ENCODE peak calls at places on chromosome 19, in five cellular contexts. H, O, G, D and E are unnamed samples.

GRCh38 chr19:18156841-18157464 is 4.0 kb downstream of the PIK3R2 start:
- DNase-seq in H (no peak), O (no peak), G (peak; percentile 40), D (peak; percentile 61), E (peak; percentile 89)

GRCh38 chr19:35715981-35716734 is 1.6 kb upstream of the KMT2B start:
- DNase-seq in H (peak; percentile 41), O (peak; percentile 17), G (peak; percentile 33), D (peak; percentile 71), E (peak; percentile 80)

GRCh38 chr19:8137425-8137824 is 12.0 kb downstream of the FBN3 start:
- DNase-seq in H (no peak), O (no peak), G (no peak), D (no peak), E (no peak)

GRCh38 chr19:37309834-37310575 is 60.9 kb upstream of the ZNF527 start:
- DNase-seq in H (peak; percentile 64), O (no peak), G (no peak), D (no peak), E (peak; percentile 25)

GRCh38 chr19:4140237-4140711 is 13.2 kb upstream of the CREB3L3 start:
- DNase-seq in H (peak; percentile 94), O (peak; percentile 88), G (peak; percentile 64), D (peak; percentile 88), E (peak; percentile 83)

GRCh38 chr19:532578-533484 is 1.3 kb downstream of the CDC34 start:
- DNase-seq in H (peak; percentile 90), O (peak; percentile 86), G (peak; percentile 53), D (peak; percentile 83), E (peak; percentile 83)

GRCh38 chr19:17706750-17707181 is 12.5 kb upstream of the MAP1S start:
- DNase-seq in H (peak; percentile 98), O (peak; percentile 86), G (no peak), D (peak; percentile 60), E (no peak)

GRCh38 chr19:5832049-5832448 is 7.5 kb downstream of the FUT6 start:
- DNase-seq in H (no peak), O (no peak), G (no peak), D (no peak), E (no peak)

GRCh38 chr19:34432797-34433196 is 4.6 kb downstream of the UBA2 start:
- DNase-seq in H (peak; percentile 2), O (no peak), G (no peak), D (no peak), E (no peak)

GRCh38 chr19:1725100-1726064 is 27.9 kb upstream of the ONECUT3 start:
- DNase-seq in H (peak; percentile 89), O (peak; percentile 94), G (peak; percentile 46), D (peak; percentile 70), E (peak; percentile 75)
- TF ChIP-seq EZH2phosphoT487 in H (no peak), O (no peak), G (no peak), D (no peak), E (no peak)

GRCh38 chr19:31113250-31113685 is 236.0 kb downstream of the TSHZ3 start:
- DNase-seq in H (no peak), O (no peak), G (peak; percentile 48), D (peak; percentile 44), E (no peak)
- H2AFZ ChIP-seq in H (peak overlapping the region; percentile 23), O (no peak overlapping the region), G (no peak overlapping the region), D (peak overlapping the region; percentile 13), E (no peak overlapping the region)

GRCh38 chr19:48623556-48624066 is 4.3 kb downstream of the SPHK2 start:
- DNase-seq in H (no peak), O (peak; percentile 47), G (no peak), D (no peak), E (peak; percentile 10)

GRCh38 chr19:48624067-48624594 is 4.8 kb downstream of the SPHK2 start:
- DNase-seq in H (peak; percentile 99), O (peak; percentile 100), G (no peak), D (peak; percentile 100), E (peak; percentile 100)

GRCh38 chr19:48625891-48626327 is 6.6 kb downstream of the SPHK2 start:
- DNase-seq in H (no peak), O (no peak), G (no peak), D (no peak), E (peak; percentile 21)

GRCh38 chr19:48627211-48627864 is 8.0 kb downstream of the SPHK2 start:
- DNase-seq in H (no peak), O (no peak), G (no peak), D (no peak), E (peak; percentile 56)

GRCh38 chr19:48624791-48625723 is 5.8 kb downstream of the SPHK2 start:
- DNase-seq in H (peak; percentile 73), O (peak; percentile 59), G (no peak), D (no peak), E (peak; percentile 73)
- TF ChIP-seq EZH2phosphoT487 in H (no peak), O (no peak), G (no peak), D (no peak), E (no peak)

DNA sequence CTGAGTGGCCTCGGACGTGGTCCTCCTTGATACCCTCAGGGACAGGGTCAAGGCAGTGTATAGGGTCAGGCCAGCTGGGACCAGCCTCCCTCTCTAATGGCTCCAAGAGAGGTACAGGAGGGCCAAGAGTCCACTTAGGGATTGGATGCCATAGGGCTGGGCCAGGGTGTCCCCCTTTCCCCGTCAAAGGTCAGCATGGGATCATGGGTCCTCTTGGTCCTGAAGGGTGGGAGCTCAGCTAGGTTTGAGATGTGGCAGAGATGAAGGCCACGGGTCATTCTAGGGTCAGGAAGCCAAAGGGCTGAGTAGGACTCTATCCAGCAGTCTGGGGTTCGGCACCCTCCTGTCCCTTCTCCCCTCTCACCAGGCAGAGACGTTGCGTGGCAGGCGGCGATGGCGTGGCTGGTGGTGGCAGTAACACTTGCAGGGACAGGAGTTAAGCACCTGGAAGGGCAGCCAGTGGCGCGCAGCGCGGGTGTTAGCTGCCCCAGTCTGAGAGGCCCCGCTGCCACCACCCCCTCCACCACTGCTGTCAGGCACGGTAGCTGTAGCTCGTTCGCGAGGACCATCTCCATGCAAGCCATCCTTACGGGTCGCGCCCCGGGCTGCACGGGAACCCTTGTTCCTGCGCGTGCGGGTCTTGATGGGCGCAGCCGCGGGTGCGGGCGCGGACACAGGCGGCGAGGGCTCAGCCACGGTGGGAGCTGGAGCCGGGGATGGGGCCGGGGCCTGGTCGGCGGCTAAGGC is 2.6 kb downstream of the GGN start:
- DNase-seq in H (no peak), O (no peak), G (no peak), D (no peak), E (no peak)
- H2AFZ ChIP-seq in H (no peak overlapping the region), O (no peak overlapping the region), G (no peak overlapping the region), D (no peak overlapping the region), E (no peak overlapping the region)

GRCh38 chr19:10503002-10503789 is at the start of gene KEAP1:
- DNase-seq in H (peak; percentile 75), O (peak; percentile 63), G (peak; percentile 35), D (peak; percentile 57), E (peak; percentile 52)

GRCh38 chr19:10508036-10508435 is 4.9 kb upstream of the KEAP1 start:
- DNase-seq in H (no peak), O (no peak), G (no peak), D (no peak), E (no peak)

GRCh38 chr19:10502524-10503001 is 593 bp downstream of the KEAP1 start:
- DNase-seq in H (peak; percentile 91), O (peak; percentile 94), G (peak; percentile 94), D (peak; percentile 95), E (peak; percentile 96)

GRCh38 chr19:10508707-10509106 is 5.6 kb upstream of the KEAP1 start:
- DNase-seq in H (no peak), O (no peak), G (peak; percentile 68), D (no peak), E (no peak)

DNA sequence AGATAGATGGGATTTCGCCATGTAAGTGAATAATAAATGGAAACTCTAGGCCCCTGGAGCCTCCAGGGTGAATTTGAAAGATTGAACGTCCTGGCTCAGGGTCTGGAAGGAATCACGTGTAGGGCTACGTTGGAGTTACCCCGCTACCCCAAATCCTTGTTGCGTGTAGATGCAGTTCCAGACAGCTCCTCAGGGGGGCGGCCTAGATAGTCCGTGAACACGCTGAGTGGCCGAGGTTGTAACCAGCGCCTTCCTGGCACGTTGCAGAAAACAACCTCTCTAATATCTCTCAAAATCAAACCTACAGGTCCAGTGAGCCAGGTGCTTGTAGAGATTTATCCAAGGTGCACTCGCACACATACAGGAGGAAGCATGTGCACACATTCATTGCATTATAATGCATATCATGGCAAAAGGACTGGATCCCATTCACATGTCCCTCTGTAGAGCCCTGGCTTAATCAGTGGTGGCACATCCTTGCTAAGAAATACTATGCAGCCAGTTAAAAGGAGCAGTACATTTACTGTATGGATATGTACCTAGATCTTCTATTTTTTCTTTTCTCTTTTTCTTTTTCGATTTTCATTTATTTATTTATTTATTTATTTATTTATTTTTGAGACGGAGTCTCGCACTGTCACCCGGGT is 2.5 kb upstream of the KEAP1 start:
- DNase-seq in H (peak; percentile 94), O (peak; percentile 83), G (peak; percentile 79), D (peak; percentile 82), E (peak; percentile 77)
- TF ChIP-seq EZH2phosphoT487 in H (no peak), O (no peak), G (no peak), D (no peak), E (no peak)

GRCh38 chr19:45772912-45773311 is 3.9 kb upstream of the SIX5 start:
- DNase-seq in H (no peak), O (no peak), G (no peak), D (no peak), E (no peak)

GRCh38 chr19:45769821-45770191 is 754 bp upstream of the SIX5 start:
- DNase-seq in H (peak; percentile 44), O (peak; percentile 73), G (no peak), D (peak; percentile 83), E (peak; percentile 71)

GRCh38 chr19:45770192-45771101 is 1.4 kb upstream of the SIX5 start:
- DNase-seq in H (peak; percentile 99), O (peak; percentile 99), G (peak; percentile 93), D (peak; percentile 98), E (peak; percentile 97)

GRCh38 chr19:45772130-45772880 is 3.3 kb upstream of the SIX5 start:
- DNase-seq in H (no peak), O (no peak), G (no peak), D (no peak), E (no peak)

GRCh38 chr19:45771331-45771933 is 2.4 kb upstream of the SIX5 start:
- DNase-seq in H (peak; percentile 62), O (no peak), G (no peak), D (no peak), E (no peak)
- H2AFZ ChIP-seq in H (no peak overlapping the region), O (no peak overlapping the region), G (peak overlapping the region; percentile 45), D (no peak overlapping the region), E (no peak overlapping the region)